ENCODE peak calls at places on chromosomes 3 and 15, in four cellular contexts. One of them, this sample, is unnamed. For H3K36me3, the result is how much of the 10 kb centered on the place peaks cover.

GRCh38 chr15:73399163-73399562 is 30.4 kb upstream of the HCN4 start:
- DNase-seq in stomach: no peak
- DNase-seq in endodermal cell: no peak
- DNase-seq in cardiac muscle cell: no peak
- DNase-seq in this sample: no peak

GRCh38 chr3:172607305-172608121 is 84.3 kb upstream of the TNFSF10 start:
- DNase-seq in cardiac muscle cell: peak
- DNase-seq in endodermal cell: peak
- DNase-seq in stomach: no peak
- DNase-seq in this sample: no peak

GRCh38 chr3:86388848-86389247 is 602.1 kb downstream of the VGLL3 start:
- DNase-seq in endodermal cell: peak
- DNase-seq in cardiac muscle cell: no peak
- DNase-seq in stomach: no peak
- DNase-seq in this sample: no peak

GRCh38 chr15:69042531-69042930 is 28.0 kb downstream of the NOX5 start:
- DNase-seq in endodermal cell: peak
- DNase-seq in stomach: no peak
- DNase-seq in cardiac muscle cell: no peak
- DNase-seq in this sample: no peak

GRCh38 chr3:44966795-44967278 is 9.1 kb downstream of the ZDHHC3 start:
- DNase-seq in stomach: peak
- DNase-seq in endodermal cell: no peak
- DNase-seq in cardiac muscle cell: peak
- DNase-seq in this sample: no peak

GRCh38 chr3:181313379-181313778 is 323.8 kb upstream of the DNAJC19 start:
- DNase-seq in endodermal cell: peak
- DNase-seq in cardiac muscle cell: no peak
- DNase-seq in stomach: no peak
- DNase-seq in this sample: no peak

GRCh38 chr3:128236667-128237066 is 83.4 kb downstream of the EEFSEC start:
- DNase-seq in endodermal cell: no peak
- DNase-seq in stomach: no peak
- DNase-seq in cardiac muscle cell: no peak
- DNase-seq in this sample: peak

GRCh38 chr3:145739926-145740325 is 421.1 kb downstream of the PLOD2 start:
- DNase-seq in endodermal cell: no peak
- DNase-seq in cardiac muscle cell: no peak
- DNase-seq in stomach: no peak
- DNase-seq in this sample: no peak

GRCh38 chr3:42032693-42033349 is 58.3 kb upstream of the TRAK1 start:
- DNase-seq in cardiac muscle cell: peak
- DNase-seq in endodermal cell: no peak
- DNase-seq in stomach: peak
- DNase-seq in this sample: no peak

GRCh38 chr15:96331141-96331941 is 841 bp downstream of the NR2F2 start:
- DNase-seq in endodermal cell: peak
- DNase-seq in cardiac muscle cell: peak
- DNase-seq in stomach: no peak
- DNase-seq in this sample: peak

GRCh38 chr15:95459288-95459687 is 871.2 kb upstream of the NR2F2 start:
- DNase-seq in cardiac muscle cell: peak
- DNase-seq in stomach: no peak
- DNase-seq in endodermal cell: no peak
- DNase-seq in this sample: no peak

GRCh38 chr15:83087535-83087934 is 19.9 kb upstream of the TM6SF1 start:
- DNase-seq in endodermal cell: no peak
- DNase-seq in cardiac muscle cell: no peak
- DNase-seq in stomach: no peak
- DNase-seq in this sample: no peak

GRCh38 chr15:56128081-56128480 is 115.6 kb downstream of the RFX7 start:
- DNase-seq in stomach: no peak
- DNase-seq in endodermal cell: no peak
- DNase-seq in cardiac muscle cell: no peak
- DNase-seq in this sample: no peak

GRCh38 chr3:13192471-13193213 is 119.4 kb upstream of the IQSEC1 start:
- DNase-seq in endodermal cell: peak
- DNase-seq in cardiac muscle cell: peak
- DNase-seq in stomach: no peak
- DNase-seq in this sample: no peak

GRCh38 chr15:101470548-101471239 is 18.8 kb downstream of the PCSK6 start:
- DNase-seq in stomach: no peak
- DNase-seq in cardiac muscle cell: no peak
- DNase-seq in endodermal cell: peak
- DNase-seq in this sample: no peak

GRCh38 chr3:108623504-108623903 is 34.0 kb downstream of the DZIP3 start:
- DNase-seq in endodermal cell: no peak
- DNase-seq in stomach: no peak
- DNase-seq in cardiac muscle cell: no peak
- DNase-seq in this sample: no peak

GRCh38 chr3:194828126-194828525 is 142.4 kb downstream of the FAM43A start:
- DNase-seq in endodermal cell: no peak
- DNase-seq in stomach: no peak
- DNase-seq in cardiac muscle cell: no peak
- DNase-seq in this sample: no peak

GRCh38 chr15:65082303-65082958 is 5.9 kb downstream of the KBTBD13 start:
- DNase-seq in cardiac muscle cell: no peak
- DNase-seq in endodermal cell: peak
- DNase-seq in stomach: no peak
- DNase-seq in this sample: peak

GRCh38 chr15:48939686-48940085 is 24.0 kb downstream of the SHC4 start:
- DNase-seq in endodermal cell: no peak
- DNase-seq in stomach: no peak
- DNase-seq in cardiac muscle cell: peak
- DNase-seq in this sample: no peak

GRCh38 chr3:76576201-76576600 is 463.7 kb upstream of the ROBO2 start:
- DNase-seq in stomach: no peak
- DNase-seq in endodermal cell: no peak
- DNase-seq in cardiac muscle cell: no peak
- DNase-seq in this sample: no peak

GRCh38 chr3:35645189-35645588 is 5.9 kb downstream of the ARPP21 start:
- DNase-seq in cardiac muscle cell: no peak
- DNase-seq in endodermal cell: no peak
- DNase-seq in stomach: no peak
- DNase-seq in this sample: no peak

GRCh38 chr3:18295171-18295920 is 129.8 kb downstream of the SATB1 start:
- DNase-seq in cardiac muscle cell: peak
- DNase-seq in stomach: peak
- DNase-seq in endodermal cell: peak
- DNase-seq in this sample: peak

GRCh38 chr3:119600732-119601131 is 3.0 kb downstream of the PLA1A start:
- DNase-seq in cardiac muscle cell: no peak
- DNase-seq in stomach: no peak
- DNase-seq in endodermal cell: peak
- DNase-seq in this sample: peak

GRCh38 chr15:43285609-43286037 is 18.9 kb upstream of the TGM5 start:
- DNase-seq in endodermal cell: peak
- DNase-seq in stomach: peak
- DNase-seq in cardiac muscle cell: peak
- DNase-seq in this sample: no peak

GRCh38 chr15:89490081-89490480 is 6.3 kb downstream of the RHCG start:
- DNase-seq in endodermal cell: peak
- DNase-seq in cardiac muscle cell: no peak
- DNase-seq in stomach: no peak
- DNase-seq in this sample: no peak

GRCh38 chr15:66698318-66698961 is 3.6 kb upstream of the SMAD6 start:
- DNase-seq in cardiac muscle cell: peak
- DNase-seq in endodermal cell: peak
- DNase-seq in stomach: peak
- DNase-seq in this sample: peak

GRCh38 chr3:147391726-147392082 is 14.6 kb downstream of the ZIC4 start:
- DNase-seq in endodermal cell: no peak
- DNase-seq in cardiac muscle cell: no peak
- DNase-seq in stomach: no peak
- DNase-seq in this sample: no peak

GRCh38 chr3:18743761-18744160 is 318.6 kb upstream of the SATB1 start:
- DNase-seq in stomach: no peak
- DNase-seq in endodermal cell: no peak
- DNase-seq in cardiac muscle cell: no peak
- DNase-seq in this sample: no peak

GRCh38 chr3:61574854-61575253 is 13.5 kb downstream of the PTPRG start:
- DNase-seq in endodermal cell: no peak
- DNase-seq in cardiac muscle cell: peak
- DNase-seq in stomach: no peak
- DNase-seq in this sample: no peak

GRCh38 chr3:146493761-146494160 is 24.4 kb upstream of the PLSCR2 start:
- DNase-seq in endodermal cell: no peak
- DNase-seq in cardiac muscle cell: no peak
- DNase-seq in stomach: no peak
- DNase-seq in this sample: no peak

GRCh38 chr3:140469491-140469890 is 208.4 kb upstream of the TRIM42 start:
- DNase-seq in endodermal cell: peak
- DNase-seq in cardiac muscle cell: no peak
- DNase-seq in stomach: no peak
- DNase-seq in this sample: no peak

GRCh38 chr3:124599779-124600693 is 130.2 kb upstream of the UMPS start:
- DNase-seq in cardiac muscle cell: no peak
- DNase-seq in endodermal cell: no peak
- DNase-seq in stomach: no peak
- DNase-seq in this sample: no peak

GRCh38 chr15:79003301-79003700 is 58.5 kb upstream of the CTSH start:
- DNase-seq in endodermal cell: no peak
- DNase-seq in cardiac muscle cell: no peak
- DNase-seq in stomach: no peak
- DNase-seq in this sample: no peak

GRCh38 chr15:95948371-95948770 is 382.1 kb upstream of the NR2F2 start:
- DNase-seq in cardiac muscle cell: no peak
- DNase-seq in endodermal cell: no peak
- DNase-seq in stomach: no peak
- DNase-seq in this sample: no peak

GRCh38 chr15:90782450-90782849 is 65.3 kb downstream of the BLM start:
- DNase-seq in endodermal cell: no peak
- DNase-seq in stomach: no peak
- DNase-seq in cardiac muscle cell: no peak
- DNase-seq in this sample: no peak

GRCh38 chr15:57895291-57895690 is 170.2 kb downstream of the ALDH1A2 start:
- DNase-seq in cardiac muscle cell: no peak
- DNase-seq in stomach: no peak
- DNase-seq in endodermal cell: no peak
- DNase-seq in this sample: no peak

DNA sequence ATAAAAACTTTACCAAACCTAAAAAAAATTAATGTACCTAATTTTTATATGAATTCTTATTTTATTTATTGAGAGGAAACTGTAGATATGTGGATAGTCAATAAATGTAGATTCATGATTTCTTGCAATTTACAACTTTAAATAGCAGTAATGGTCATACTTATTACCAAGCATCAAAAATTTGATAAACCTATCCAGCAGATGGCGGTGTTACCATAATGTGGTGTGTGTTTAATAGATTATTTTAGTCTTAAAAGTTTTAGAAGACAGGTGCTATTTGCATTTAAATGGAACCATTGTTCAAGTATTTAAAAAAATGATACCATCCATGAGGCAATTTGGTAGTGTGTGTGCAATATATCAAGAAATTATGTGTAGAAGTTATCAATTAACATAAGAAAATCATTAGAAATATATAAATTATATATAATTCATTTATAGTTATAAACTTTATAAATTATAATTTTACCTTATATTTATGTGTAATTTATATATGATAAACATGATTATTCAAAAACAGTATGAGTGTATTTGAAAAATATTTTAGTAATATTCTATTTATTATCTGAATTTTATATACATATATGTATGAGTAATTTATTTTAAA is 176.0 kb upstream of the BCHE start:
- DNase-seq in stomach: no peak
- DNase-seq in endodermal cell: no peak
- DNase-seq in cardiac muscle cell: peak
- DNase-seq in this sample: no peak
- TF ChIP-seq CTCF in stomach: peak
- TF ChIP-seq CTCF in endodermal cell: peak
- TF ChIP-seq CTCF in cardiac muscle cell: peak
- TF ChIP-seq CTCF in this sample: no peak

GRCh38 chr3:38397320-38397719 is 50.7 kb downstream of the XYLB start:
- DNase-seq in stomach: no peak
- DNase-seq in cardiac muscle cell: peak
- DNase-seq in endodermal cell: peak
- DNase-seq in this sample: no peak

GRCh38 chr3:38396239-38396638 is 49.7 kb downstream of the XYLB start:
- DNase-seq in cardiac muscle cell: no peak
- DNase-seq in endodermal cell: no peak
- DNase-seq in stomach: no peak
- DNase-seq in this sample: no peak

GRCh38 chr3:38401563-38401962 is 52.1 kb upstream of the ACVR2B start:
- DNase-seq in stomach: no peak
- DNase-seq in endodermal cell: no peak
- DNase-seq in cardiac muscle cell: no peak
- DNase-seq in this sample: no peak

GRCh38 chr3:38392604-38393163 is 46.1 kb downstream of the XYLB start:
- DNase-seq in endodermal cell: no peak
- DNase-seq in stomach: no peak
- DNase-seq in cardiac muscle cell: no peak
- DNase-seq in this sample: no peak

GRCh38 chr3:38396861-38397260 is 50.3 kb downstream of the XYLB start:
- DNase-seq in cardiac muscle cell: no peak
- DNase-seq in endodermal cell: no peak
- DNase-seq in stomach: no peak
- DNase-seq in this sample: no peak
- H3K36me3 ChIP-seq in cardiac muscle cell: under half
- H3K36me3 ChIP-seq in endodermal cell: under half
- H3K36me3 ChIP-seq in stomach: half or more
- H3K36me3 ChIP-seq in this sample: under half

GRCh38 chr3:96000963-96001362 is 813.4 kb upstream of the EPHA6 start:
- DNase-seq in cardiac muscle cell: no peak
- DNase-seq in stomach: peak
- DNase-seq in endodermal cell: no peak
- DNase-seq in this sample: no peak
- TF ChIP-seq CTCF in cardiac muscle cell: no peak
- TF ChIP-seq CTCF in stomach: no peak
- TF ChIP-seq CTCF in endodermal cell: no peak
- TF ChIP-seq CTCF in this sample: no peak

DNA sequence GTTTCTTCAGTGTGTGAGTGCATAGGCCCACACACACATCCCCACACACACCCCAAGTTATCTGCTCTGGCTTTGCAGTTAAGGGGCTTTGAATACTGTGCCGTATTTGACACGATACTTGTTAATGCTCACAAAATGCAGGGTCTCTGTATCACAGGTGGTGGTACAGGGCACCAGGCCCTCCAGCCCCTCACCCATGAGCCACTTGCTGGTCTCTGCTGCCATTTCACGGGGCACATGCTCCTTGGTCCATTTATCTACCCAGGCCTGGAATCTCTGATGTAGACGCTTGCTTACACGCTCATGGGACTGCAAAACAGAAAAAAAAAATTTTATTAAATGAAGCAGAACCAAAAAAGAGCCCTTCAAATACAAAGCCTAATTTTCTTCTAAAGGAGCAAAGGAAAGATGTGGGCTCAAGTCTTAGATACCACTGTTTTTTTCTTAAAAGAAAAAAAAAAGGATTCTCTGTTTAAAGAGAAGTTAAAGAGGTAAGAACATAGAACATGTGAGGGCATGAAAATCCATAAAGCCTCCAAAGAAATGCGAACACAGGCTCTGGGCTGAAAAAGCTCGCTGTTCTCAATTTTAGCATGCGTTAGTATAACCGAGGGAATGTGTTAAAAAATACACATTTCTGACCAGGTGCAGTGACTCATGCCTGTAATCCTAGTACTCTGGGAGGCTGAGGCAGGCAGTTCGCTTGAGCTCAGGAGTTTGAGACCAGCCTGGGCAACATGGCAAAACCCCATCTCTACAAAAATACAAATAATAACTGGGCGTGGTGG is 3.7 kb upstream of the MAN2C1 start:
- DNase-seq in cardiac muscle cell: no peak
- DNase-seq in stomach: no peak
- DNase-seq in endodermal cell: no peak
- DNase-seq in this sample: no peak
- H3K36me3 ChIP-seq in cardiac muscle cell: under half
- H3K36me3 ChIP-seq in stomach: half or more
- H3K36me3 ChIP-seq in endodermal cell: half or more
- H3K36me3 ChIP-seq in this sample: under half

This sample was measured in mucosa of descending colon.